ENCODE peak calls at places on chromosomes 7 and 10, in five cellular contexts. M, X, C, N and W are unnamed samples.

GRCh38 chr10:61844116-61844515 is 57.4 kb upstream of the ARID5B start:
- DNase-seq in M (no peak), X (no peak), C (no peak), N (no peak), W (no peak)

GRCh38 chr7:98470131-98470985 is 69.5 kb upstream of the BAIAP2L1 start:
- DNase-seq in M (peak; percentile 69), X (peak; percentile 86), C (no peak), N (peak; percentile 49), W (no peak)

GRCh38 chr7:95473276-95473985 is 12.3 kb upstream of the ASB4 start:
- DNase-seq in M (no peak), X (no peak), C (no peak), N (no peak), W (no peak)

GRCh38 chr10:73159038-73159648 is 8.7 kb downstream of the ECD start:
- DNase-seq in M (peak; percentile 34), X (peak; percentile 79), C (peak; percentile 59), N (peak; percentile 3), W (peak; percentile 30)

GRCh38 chr7:101678138-101678479 is 49.0 kb upstream of the MYL10 start:
- DNase-seq in M (no peak), X (no peak), C (no peak), N (no peak), W (no peak)

GRCh38 chr10:133087045-133087678 is 562 bp upstream of the ADGRA1 start:
- DNase-seq in M (no peak), X (no peak), C (no peak), N (no peak), W (no peak)

GRCh38 chr10:97454330-97455036 is 8.5 kb downstream of the ZDHHC16 start:
- DNase-seq in M (no peak), X (no peak), C (no peak), N (no peak), W (no peak)

GRCh38 chr10:132946311-132946710 is 3.9 kb upstream of the CFAP46 start:
- DNase-seq in M (no peak), X (no peak), C (no peak), N (no peak), W (no peak)

GRCh38 chr7:66430164-66430545 is 198.5 kb upstream of the KCTD7 start:
- DNase-seq in M (no peak), X (no peak), C (peak; percentile 3), N (no peak), W (no peak)

GRCh38 chr7:134444198-134444960 is 14.5 kb downstream of the AKR1B1 start:
- DNase-seq in M (no peak), X (no peak), C (no peak), N (no peak), W (no peak)

GRCh38 chr7:42843209-42843800 is 68.6 kb downstream of the C7orf25 start:
- DNase-seq in M (peak; percentile 36), X (peak; percentile 69), C (peak; percentile 31), N (no peak), W (no peak)

DNA sequence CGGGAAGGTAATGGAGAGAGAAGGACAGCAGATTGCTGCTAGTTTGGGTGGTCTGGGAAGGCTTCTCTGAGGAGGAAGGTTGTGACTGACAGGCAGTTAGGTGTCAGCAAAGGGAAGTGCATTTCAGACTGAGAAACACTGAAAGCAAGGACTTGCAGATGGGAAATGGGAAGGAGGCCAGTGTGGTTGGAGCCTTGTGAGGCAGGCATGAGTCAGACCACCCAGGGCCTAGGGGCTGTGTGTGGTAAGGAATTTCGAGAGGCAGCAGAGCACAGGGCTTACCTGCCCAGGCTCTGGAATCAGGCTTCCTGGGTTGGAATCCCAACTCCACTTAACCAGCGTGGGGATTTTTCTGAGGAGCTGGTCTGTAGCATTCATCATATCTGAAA is 53.5 kb downstream of the NRF1 start:
- DNase-seq in M (peak; percentile 38), X (peak; percentile 28), C (no peak), N (peak; percentile 75), W (no peak)
- TF ChIP-seq HDAC2 in M (no peak), X (no peak), C (no peak), N (no peak), W (no peak)

DNA sequence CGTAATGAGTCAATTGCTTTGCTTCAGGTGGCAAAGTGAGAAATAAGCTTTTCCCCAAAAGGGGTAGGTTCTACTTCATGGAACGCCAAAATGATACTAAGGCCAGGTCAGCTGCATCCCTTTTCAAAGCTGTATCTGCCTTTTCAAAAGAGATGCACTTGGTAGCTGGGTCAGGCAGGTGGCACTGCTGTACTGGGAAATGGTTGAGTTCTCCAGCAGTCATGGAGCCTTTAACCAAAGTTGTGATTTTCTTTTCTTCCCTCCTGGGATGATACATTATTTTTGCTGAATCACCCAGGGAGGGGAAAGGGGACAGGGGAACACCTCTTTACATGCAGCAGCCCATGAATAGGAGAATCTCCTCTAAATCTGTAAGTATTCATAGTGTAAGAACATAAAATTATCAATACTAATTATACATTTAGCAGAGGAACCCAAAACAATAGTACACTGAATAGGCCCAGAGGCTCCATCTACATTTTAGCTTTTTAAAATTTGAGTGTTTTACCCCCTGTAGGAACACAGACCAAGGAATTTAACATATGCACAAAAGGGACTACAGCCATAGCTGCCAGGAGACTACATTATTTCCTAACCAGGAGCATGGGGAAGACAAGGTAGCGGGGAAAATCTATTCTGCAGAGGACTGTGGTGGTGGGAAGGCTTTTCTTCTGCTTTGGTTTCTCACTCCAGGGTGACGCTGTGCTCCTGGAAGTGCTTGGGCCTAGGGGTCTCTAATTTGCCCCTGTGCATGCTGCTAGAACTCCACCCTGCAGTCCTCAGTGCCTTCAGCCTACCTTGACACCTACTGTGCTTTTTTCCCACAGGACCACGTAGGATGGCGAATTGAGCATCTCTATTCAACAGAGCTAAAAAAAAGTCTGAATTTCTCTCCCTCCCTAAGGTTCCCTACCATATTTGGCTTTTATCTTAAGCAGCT is 6.4 kb upstream of the GPR22 start:
- DNase-seq in M (peak; percentile 15), X (peak; percentile 77), C (peak; percentile 52), N (peak; percentile 10), W (peak; percentile 19)
- TF ChIP-seq HDAC2 in M (no peak), X (peak; percentile 55), C (no peak), N (no peak), W (no peak)

GRCh38 chr10:100670828-100671479 is 74.4 kb upstream of the PAX2 start:
- DNase-seq in M (peak; percentile 47), X (peak; percentile 39), C (no peak), N (no peak), W (no peak)
- TF ChIP-seq HDAC2 in M (no peak), X (no peak), C (no peak), N (peak; percentile 95), W (no peak)

GRCh38 chr7:131606346-131607290 is 50.2 kb upstream of the PODXL start:
- DNase-seq in M (no peak), X (no peak), C (no peak), N (no peak), W (no peak)
- TF ChIP-seq HDAC2 in M (no peak), X (no peak), C (no peak), N (no peak), W (no peak)

GRCh38 chr10:101834341-101834740 is 9.3 kb downstream of the KCNIP2 start:
- DNase-seq in M (no peak), X (peak; percentile 33), C (no peak), N (no peak), W (no peak)
- TF ChIP-seq HDAC2 in M (no peak), X (no peak), C (no peak), N (no peak), W (no peak)

GRCh38 chr10:30765611-30766010 is 136.1 kb upstream of the LYZL2 start:
- DNase-seq in M (no peak), X (no peak), C (no peak), N (no peak), W (no peak)
- TF ChIP-seq HDAC2 in M (no peak), X (no peak), C (no peak), N (no peak), W (no peak)